ENCODE peak calls at places on chromosomes 2 and 18, in seven cellular contexts. One of them, this sample, is unnamed.

GRCh38 chr2:60366178-60366577 is 187.3 kb downstream of the BCL11A start:
- DNase-seq in WERI-Rb-1: no peak
- DNase-seq in iPS DF 19.7: no peak
- DNase-seq in Kasumi-1: peak; percentile 83
- DNase-seq in RPMI7951: no peak
- DNase-seq in CD14-positive monocyte: no peak
- DNase-seq in HEK293T: no peak
- DNase-seq in this sample: no peak

GRCh38 chr18:59093668-59094067 is 46.0 kb upstream of the SEC11C start:
- DNase-seq in RPMI7951: no peak
- DNase-seq in CD14-positive monocyte: no peak
- DNase-seq in iPS DF 19.7: no peak
- DNase-seq in WERI-Rb-1: no peak
- DNase-seq in HEK293T: no peak
- DNase-seq in Kasumi-1: no peak
- DNase-seq in this sample: no peak

GRCh38 chr2:1799174-1799573 is 54.9 kb upstream of the PXDN start:
- DNase-seq in WERI-Rb-1: no peak
- DNase-seq in CD14-positive monocyte: no peak
- DNase-seq in Kasumi-1: no peak
- DNase-seq in HEK293T: no peak
- DNase-seq in iPS DF 19.7: no peak
- DNase-seq in RPMI7951: no peak
- DNase-seq in this sample: no peak

GRCh38 chr18:10482985-10483949 is 28.8 kb downstream of the APCDD1 start:
- DNase-seq in HEK293T: no peak
- DNase-seq in RPMI7951: no peak
- DNase-seq in WERI-Rb-1: no peak
- DNase-seq in iPS DF 19.7: no peak
- DNase-seq in CD14-positive monocyte: no peak
- DNase-seq in Kasumi-1: peak; percentile 6
- DNase-seq in this sample: no peak

GRCh38 chr2:160491922-160492371 is 1.7 kb downstream of the RBMS1 start:
- DNase-seq in WERI-Rb-1: no peak
- DNase-seq in RPMI7951: peak; percentile 73
- DNase-seq in HEK293T: no peak
- DNase-seq in CD14-positive monocyte: no peak
- DNase-seq in iPS DF 19.7: no peak
- DNase-seq in Kasumi-1: no peak
- DNase-seq in this sample: no peak

GRCh38 chr2:57965961-57966360 is 80.6 kb upstream of the VRK2 start:
- DNase-seq in CD14-positive monocyte: no peak
- DNase-seq in WERI-Rb-1: no peak
- DNase-seq in Kasumi-1: no peak
- DNase-seq in RPMI7951: no peak
- DNase-seq in HEK293T: no peak
- DNase-seq in iPS DF 19.7: no peak
- DNase-seq in this sample: no peak

GRCh38 chr2:16327311-16327710 is 338.3 kb downstream of the CYRIA start:
- DNase-seq in RPMI7951: no peak
- DNase-seq in iPS DF 19.7: no peak
- DNase-seq in HEK293T: no peak
- DNase-seq in WERI-Rb-1: no peak
- DNase-seq in CD14-positive monocyte: no peak
- DNase-seq in Kasumi-1: no peak
- DNase-seq in this sample: no peak

GRCh38 chr2:54639609-54640008 is 83.9 kb upstream of the EML6 start:
- DNase-seq in WERI-Rb-1: no peak
- DNase-seq in RPMI7951: peak; percentile 95
- DNase-seq in HEK293T: no peak
- DNase-seq in iPS DF 19.7: no peak
- DNase-seq in Kasumi-1: no peak
- DNase-seq in CD14-positive monocyte: no peak
- DNase-seq in this sample: no peak

GRCh38 chr2:158025263-158025996 is 76.2 kb upstream of the UPP2 start:
- DNase-seq in RPMI7951: peak; percentile 69
- DNase-seq in Kasumi-1: no peak
- DNase-seq in WERI-Rb-1: no peak
- DNase-seq in HEK293T: no peak
- DNase-seq in CD14-positive monocyte: no peak
- DNase-seq in iPS DF 19.7: no peak
- DNase-seq in this sample: no peak

GRCh38 chr18:66757946-66758345 is 154.1 kb upstream of the CDH19 start:
- DNase-seq in RPMI7951: no peak
- DNase-seq in Kasumi-1: no peak
- DNase-seq in iPS DF 19.7: no peak
- DNase-seq in HEK293T: no peak
- DNase-seq in CD14-positive monocyte: no peak
- DNase-seq in WERI-Rb-1: no peak
- DNase-seq in this sample: no peak

GRCh38 chr2:97748397-97748796 is 35.0 kb downstream of the ZAP70 start:
- DNase-seq in CD14-positive monocyte: no peak
- DNase-seq in HEK293T: peak; percentile 61
- DNase-seq in WERI-Rb-1: peak; percentile 95
- DNase-seq in RPMI7951: peak; percentile 65
- DNase-seq in iPS DF 19.7: peak; percentile 64
- DNase-seq in Kasumi-1: peak; percentile 93
- DNase-seq in this sample: peak; percentile 37

GRCh38 chr2:220682616-220683015 is 889.5 kb downstream of the EPHA4 start:
- DNase-seq in RPMI7951: peak; percentile 2
- DNase-seq in WERI-Rb-1: no peak
- DNase-seq in iPS DF 19.7: no peak
- DNase-seq in CD14-positive monocyte: no peak
- DNase-seq in HEK293T: no peak
- DNase-seq in Kasumi-1: no peak
- DNase-seq in this sample: no peak

GRCh38 chr2:157367704-157368103 is 42.1 kb upstream of the ERMN start:
- DNase-seq in HEK293T: no peak
- DNase-seq in CD14-positive monocyte: no peak
- DNase-seq in RPMI7951: no peak
- DNase-seq in iPS DF 19.7: no peak
- DNase-seq in WERI-Rb-1: no peak
- DNase-seq in Kasumi-1: no peak
- DNase-seq in this sample: no peak